ENCODE peak calls at places on chromosomes 11 and 22, in four cellular contexts. U is tibial artery, M is GM23248, L is neuronal stem cell. X is an unnamed sample.
A peak's percentile ranks its signal among the peaks of the same experiment; 100 is the strongest.

GRCh38 chr11:91776660-91777059 is 448.0 kb upstream of the FAT3 start:
- DNase-seq in U (no peak), M (no peak), L (no peak), X (no peak)

GRCh38 chr11:82796970-82797594 is 63.4 kb upstream of the FAM181B start:
- DNase-seq in M (no peak), U (peak; percentile 45), L (peak; percentile 21), X (no peak)

GRCh38 chr22:22210889-22211833 is 33.4 kb upstream of the VPREB1 start:
- DNase-seq in U (no peak), L (no peak), M (no peak), X (no peak)

GRCh38 chr11:89477175-89477574 is 14.0 kb downstream of the NOX4 start:
- DNase-seq in L (no peak), M (no peak), U (no peak), X (no peak)

GRCh38 chr11:61429346-61429690 is 457 bp downstream of the CPSF7 start:
- DNase-seq in U (peak; percentile 55), L (peak; percentile 73), M (peak; percentile 78), X (peak; percentile 81)

GRCh38 chr11:73781303-73781702 is 6.4 kb upstream of the MRPL48 start:
- DNase-seq in M (no peak), U (no peak), L (no peak), X (no peak)

GRCh38 chr11:131498631-131499053 is 128.2 kb downstream of the NTM start:
- DNase-seq in U (no peak), M (no peak), L (no peak), X (no peak)

GRCh38 chr11:120632579-120632978 is 121.0 kb downstream of the GRIK4 start:
- DNase-seq in M (peak; percentile 13), U (no peak), L (no peak), X (no peak)

GRCh38 chr22:27405672-27406388 is 395.7 kb downstream of the MN1 start:
- DNase-seq in M (peak; percentile 74), U (peak; percentile 49), L (peak; percentile 47), X (peak; percentile 74)

GRCh38 chr11:692824-693414 is 2.1 kb downstream of the DEAF1 start:
- DNase-seq in U (no peak), L (no peak), M (no peak), X (no peak)

GRCh38 chr11:61480936-61481335 is 27.6 kb upstream of the LRRC10B start:
- DNase-seq in L (peak; percentile 93), U (no peak), M (no peak), X (no peak)

GRCh38 chr11:128195057-128195751 is 392.2 kb downstream of the ETS1 start:
- DNase-seq in M (no peak), U (peak; percentile 28), L (no peak), X (no peak)

GRCh38 chr11:87878373-87878779 is 296.9 kb downstream of the RAB38 start:
- DNase-seq in M (peak; percentile 74), U (no peak), L (no peak), X (peak; percentile 80)

GRCh38 chr11:23509821-23510220 is 649.5 kb upstream of the CCDC179 start:
- DNase-seq in U (no peak), L (no peak), M (no peak), X (no peak)

GRCh38 chr11:70735976-70736375 is 337.6 kb downstream of the CTTN start:
- DNase-seq in M (no peak), U (no peak), L (no peak), X (no peak)

GRCh38 chr11:30719420-30719819 is 133.3 kb upstream of the MPPED2 start:
- DNase-seq in M (no peak), L (no peak), U (no peak), X (no peak)

GRCh38 chr11:113286509-113287497 is 27.6 kb upstream of the TTC12 start:
- DNase-seq in M (peak; percentile 39), U (no peak), L (no peak), X (peak; percentile 14)
- H3K4me3 ChIP-seq in M (no peak overlapping the region), U (no peak overlapping the region), L (no peak overlapping the region), X (no peak overlapping the region)

DNA sequence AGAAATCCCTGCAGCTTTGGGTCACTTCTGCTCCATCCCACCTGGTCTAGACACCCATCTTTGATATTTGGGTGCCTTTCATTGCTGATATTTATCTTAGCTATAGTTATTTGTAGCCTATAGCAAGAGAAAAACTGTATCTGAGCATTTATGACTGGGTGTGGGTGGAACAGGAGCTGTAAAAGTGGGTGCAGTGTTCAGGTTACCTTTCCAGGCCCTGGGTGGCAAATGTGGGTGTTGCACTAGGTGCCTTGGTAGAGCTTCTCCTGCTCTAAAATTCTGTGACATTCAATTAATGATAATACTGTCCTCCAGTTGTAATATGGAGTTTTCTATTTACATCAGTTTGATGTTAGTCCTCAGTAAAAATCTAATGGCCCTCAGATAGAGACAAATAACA is 78.4 kb upstream of the OR4B1 start:
- DNase-seq in M (no peak), L (no peak), U (no peak), X (no peak)
- H3K4me1 ChIP-seq in M (peaks cover 17% of the 10 kb centered on the region), L (peaks cover 8% of the 10 kb centered on the region), U (no peaks in the 10 kb centered on the region), X (peaks cover 13% of the 10 kb centered on the region)

GRCh38 chr22:37177221-37177620 is 10.8 kb downstream of the C1QTNF6 start:
- DNase-seq in M (no peak), U (no peak), L (no peak), X (no peak)

GRCh38 chr22:37177755-37178154 is 10.3 kb downstream of the C1QTNF6 start:
- DNase-seq in L (no peak), U (no peak), M (no peak), X (no peak)

GRCh38 chr22:37174964-37175363 is 13.1 kb downstream of the C1QTNF6 start:
- DNase-seq in L (no peak), U (no peak), M (no peak), X (no peak)

GRCh38 chr22:37175414-37176144 is 12.5 kb downstream of the C1QTNF6 start:
- DNase-seq in U (no peak), L (no peak), M (peak; percentile 20), X (no peak)

GRCh38 chr22:37176464-37177061 is 11.5 kb downstream of the C1QTNF6 start:
- DNase-seq in U (peak; percentile 80), M (peak; percentile 92), L (no peak), X (peak; percentile 87)
- H3K4me3 ChIP-seq in U (no peak overlapping the region), M (peak overlapping the region; percentile 36), L (no peak overlapping the region), X (peak overlapping the region; percentile 53)

GRCh38 chr22:47152236-47152635 is 389.8 kb downstream of the TBC1D22A start:
- DNase-seq in L (no peak), U (no peak), M (no peak), X (no peak)
- H3K4me1 ChIP-seq in L (peaks cover 3% of the 10 kb centered on the region), U (no peaks in the 10 kb centered on the region), M (peaks cover 10% of the 10 kb centered on the region), X (peaks cover 12% of the 10 kb centered on the region)

DNA sequence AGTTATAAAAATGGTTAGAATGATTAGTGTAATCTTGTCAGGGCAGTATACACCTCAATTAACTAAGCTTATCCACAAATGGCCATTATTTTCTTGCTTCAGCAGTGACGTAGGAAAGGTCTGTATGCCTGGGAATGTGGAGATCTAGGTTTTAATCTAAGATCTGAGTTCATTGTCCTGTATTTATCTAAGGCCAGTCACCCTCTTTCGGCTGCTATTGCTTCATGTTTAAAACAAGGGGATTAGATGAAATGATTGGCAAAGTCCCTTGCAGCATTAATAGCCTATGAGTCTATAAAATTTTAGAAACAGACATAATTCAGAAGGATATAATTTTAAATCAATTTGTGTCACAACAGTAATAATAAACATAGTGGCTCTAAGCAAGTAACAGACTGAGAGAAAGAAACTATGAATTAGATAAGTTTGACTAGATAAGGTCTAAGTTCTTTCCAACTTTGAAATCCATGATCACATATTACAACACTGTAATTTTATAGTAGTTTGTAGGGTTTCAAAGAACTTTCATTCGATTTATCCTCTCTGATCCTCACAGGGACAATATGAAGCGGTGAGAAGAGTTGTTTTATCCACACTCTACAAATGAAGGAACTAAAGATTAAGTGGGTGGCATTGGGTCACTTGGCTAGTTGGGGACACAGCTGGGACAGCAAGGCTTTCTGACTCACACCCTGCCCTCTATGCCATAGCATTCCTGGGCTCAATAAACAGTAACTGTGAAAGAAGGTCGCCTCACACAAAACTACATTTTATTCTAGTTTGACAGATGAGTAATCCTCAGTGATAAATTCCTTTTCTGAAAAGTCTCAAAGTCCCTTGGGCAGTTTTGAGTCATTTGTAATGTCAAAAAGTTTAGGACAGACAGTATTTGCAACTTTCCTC is 60.6 kb upstream of the RDX start:
- DNase-seq in L (no peak), M (peak; percentile 60), U (no peak), X (peak; percentile 61)
- H3K4me3 ChIP-seq in L (no peak overlapping the region), M (peak overlapping the region; percentile 41), U (no peak overlapping the region), X (peak overlapping the region; percentile 44)

DNA sequence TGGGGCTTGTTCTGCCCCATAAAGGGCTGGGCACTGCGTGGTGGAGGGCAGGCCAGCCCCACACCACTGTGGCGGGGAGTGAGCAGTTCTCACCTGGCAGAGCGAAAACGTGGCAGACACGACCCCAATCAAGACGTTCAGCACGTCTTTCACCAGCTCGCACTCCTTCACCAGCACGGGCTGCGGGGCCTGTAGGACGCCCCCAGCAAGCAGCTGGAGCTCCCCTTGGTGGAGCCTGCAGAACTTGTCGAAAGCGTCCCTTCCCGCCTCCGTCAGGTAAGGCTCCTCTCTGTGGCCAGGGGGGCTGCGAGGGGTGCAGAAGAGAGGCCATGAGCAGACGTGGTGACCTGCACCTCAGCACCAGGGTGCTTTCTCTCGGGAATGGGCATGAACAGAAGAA is 11.6 kb downstream of the TUBGCP6 start:
- DNase-seq in U (no peak), L (no peak), M (no peak), X (no peak)
- H3K4me1 ChIP-seq in U (no peaks in the 10 kb centered on the region), L (peaks cover 2% of the 10 kb centered on the region), M (no peaks in the 10 kb centered on the region), X (no peaks in the 10 kb centered on the region)

GRCh38 chr22:30382340-30382739 is 4.9 kb downstream of the RNF215 start:
- DNase-seq in M (no peak), U (no peak), L (no peak), X (no peak)

GRCh38 chr22:30386960-30387848 is at the start of gene RNF215:
- DNase-seq in M (peak; percentile 88), L (peak; percentile 88), U (peak; percentile 65), X (peak; percentile 93)

GRCh38 chr22:30383061-30383460 is 4.2 kb downstream of the RNF215 start:
- DNase-seq in L (no peak), M (no peak), U (no peak), X (no peak)

GRCh38 chr22:30385913-30386312 is 1.3 kb downstream of the RNF215 start:
- DNase-seq in L (no peak), U (no peak), M (no peak), X (no peak)

GRCh38 chr22:30386608-30386959 is 627 bp downstream of the RNF215 start:
- DNase-seq in M (peak; percentile 20), L (no peak), U (no peak), X (no peak)
- H3K4me3 ChIP-seq in M (peak overlapping the region; percentile 79), L (peak overlapping the region; percentile 89), U (peak overlapping the region; percentile 62), X (peak overlapping the region; percentile 83)

DNA sequence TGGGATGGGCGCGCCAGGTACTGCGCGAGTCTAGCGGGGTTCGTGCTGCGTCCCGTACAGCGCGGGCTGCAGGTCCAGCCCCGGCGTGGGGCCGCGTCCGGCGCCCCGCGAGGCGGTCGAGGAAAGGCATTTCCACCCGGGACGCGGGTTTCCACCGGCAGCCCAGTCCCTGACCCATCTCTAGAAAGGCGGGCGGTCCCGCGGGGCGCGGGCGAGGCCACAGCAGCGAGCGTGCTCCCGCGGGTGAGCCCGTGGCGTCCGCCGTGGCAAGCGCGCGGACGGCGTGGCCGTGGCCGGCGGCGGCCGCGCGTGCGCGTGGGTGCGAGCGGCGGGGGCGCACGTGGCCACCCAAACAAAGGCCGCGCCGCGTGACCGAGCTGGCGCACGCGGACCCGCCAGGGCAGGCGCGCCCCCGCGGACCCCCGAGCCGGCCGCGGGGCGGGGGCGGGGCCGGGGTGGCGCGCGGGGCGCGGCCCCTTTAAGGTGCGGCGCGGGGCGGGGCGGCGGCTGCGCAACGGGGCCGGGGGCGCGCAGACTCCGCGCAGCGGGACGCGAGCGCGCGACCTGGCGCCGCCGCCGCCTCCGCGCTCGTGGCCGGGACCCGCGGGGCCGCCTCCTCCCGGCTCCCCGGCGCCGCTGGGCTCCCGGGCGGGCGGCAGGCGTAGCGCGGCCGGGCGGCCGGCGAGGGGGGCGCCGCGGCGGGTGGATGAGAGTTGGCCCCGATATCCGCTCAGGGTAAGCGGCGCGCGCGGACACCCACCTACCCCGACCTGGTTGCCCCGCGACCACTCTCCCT is 39.3 kb upstream of the CELSR1 start:
- DNase-seq in U (no peak), M (peak; percentile 84), L (peak; percentile 55), X (peak; percentile 84)
- H3K4me1 ChIP-seq in U (no peaks in the 10 kb centered on the region), M (peaks cover 7% of the 10 kb centered on the region), L (peaks cover 25% of the 10 kb centered on the region), X (peaks cover 30% of the 10 kb centered on the region)

GRCh38 chr22:45783021-45783420 is 111.4 kb downstream of the ATXN10 start:
- DNase-seq in L (no peak), U (no peak), M (no peak), X (no peak)
- H3K4me3 ChIP-seq in L (no peak overlapping the region), U (no peak overlapping the region), M (no peak overlapping the region), X (no peak overlapping the region)

X was measured in adipocyte.